ENCODE peak calls at places on chromosomes 4 and X, in six cellular contexts. Z is CD8-positive, alpha-beta T cell; I is lower leg skin; A is tibial nerve; Q is AG10803; D is esophagus muscularis mucosa. H is an unnamed sample.

GRCh38 chr4:173056708-173057107 is 111.9 kb upstream of the GALNT7 start:
- DNase-seq in A (no peak), I (no peak), Q (no peak), D (no peak), Z (no peak), H (no peak)

GRCh38 chrX:104254442-104255115 is at the start of gene ESX1:
- DNase-seq in A (no peak), Z (no peak), I (no peak), Q (peak; percentile 0), D (no peak), H (peak; percentile 12)

GRCh38 chrX:134801267-134801666 is 143.0 kb upstream of the PLAC1 start:
- DNase-seq in A (no peak), I (no peak), D (no peak), Z (no peak), Q (no peak), H (no peak)

GRCh38 chr4:112889619-112890294 is 159.7 kb upstream of the ANK2 start:
- DNase-seq in I (no peak), Z (no peak), D (no peak), A (peak; percentile 52), Q (peak; percentile 94), H (peak; percentile 61)

GRCh38 chr4:151165205-151166000 is 66.0 kb downstream of the RPS3A start:
- DNase-seq in I (no peak), Q (no peak), A (no peak), Z (no peak), D (no peak), H (peak; percentile 21)

GRCh38 chr4:186081202-186081807 is 12.3 kb downstream of the TLR3 start:
- DNase-seq in I (no peak), Q (no peak), D (no peak), A (no peak), Z (no peak), H (no peak)

GRCh38 chr4:100738388-100739165 is 220.8 kb upstream of the EMCN start:
- DNase-seq in A (peak; percentile 16), D (no peak), Z (no peak), Q (peak; percentile 68), I (no peak), H (peak; percentile 73)

GRCh38 chrX:45715787-45716186 is 515.1 kb upstream of the DIPK2B start:
- DNase-seq in I (no peak), Z (no peak), D (no peak), Q (peak; percentile 52), A (no peak), H (peak; percentile 28)

GRCh38 chr4:84647307-84647884 is 64.5 kb downstream of the CDS1 start:
- DNase-seq in Z (no peak), Q (peak; percentile 4), I (no peak), D (no peak), A (no peak), H (peak; percentile 84)

GRCh38 chr4:108611360-108611759 is 9.0 kb upstream of the RPL34 start:
- DNase-seq in D (no peak), A (no peak), I (no peak), Q (peak; percentile 23), Z (no peak), H (peak; percentile 48)

GRCh38 chrX:55118574-55118973 is 29.8 kb downstream of the PAGE2 start:
- DNase-seq in I (no peak), D (no peak), Z (no peak), Q (no peak), A (no peak), H (no peak)

GRCh38 chrX:69305333-69306062 is 140.2 kb upstream of the PJA1 start:
- DNase-seq in Z (no peak), I (no peak), D (no peak), Q (no peak), A (no peak), H (no peak)

GRCh38 chr4:3434891-3435683 is 6.7 kb upstream of the HGFAC start:
- DNase-seq in D (no peak), Z (no peak), A (no peak), Q (no peak), I (no peak), H (peak; percentile 13)

GRCh38 chrX:68991691-68992345 is 163.0 kb downstream of the EFNB1 start:
- DNase-seq in A (no peak), D (peak; percentile 74), Z (no peak), I (peak; percentile 9), Q (no peak), H (no peak)

GRCh38 chr4:15521442-15522039 is 51.9 kb downstream of the CC2D2A start:
- DNase-seq in Q (peak; percentile 21), Z (no peak), I (no peak), A (no peak), D (no peak), H (peak; percentile 60)

GRCh38 chrX:44344194-44344593 is 722 bp upstream of the EFHC2 start:
- DNase-seq in A (peak; percentile 4), Q (no peak), I (no peak), Z (peak; percentile 72), D (no peak), H (no peak)

GRCh38 chr4:115145393-115146160 is 32.2 kb upstream of the NDST4 start:
- DNase-seq in D (no peak), I (no peak), Z (no peak), Q (no peak), A (no peak), H (no peak)

GRCh38 chr4:94175553-94176260 is 32.0 kb upstream of the SMARCAD1 start:
- DNase-seq in Q (no peak), Z (no peak), D (no peak), I (no peak), A (no peak), H (no peak)

GRCh38 chr4:98686847-98687246 is 28.4 kb upstream of the TSPAN5 start:
- DNase-seq in D (peak; percentile 4), Q (no peak), Z (no peak), A (no peak), I (no peak), H (no peak)

GRCh38 chr4:182807841-182808548 is 109.2 kb downstream of the DCTD start:
- DNase-seq in Z (no peak), I (no peak), Q (no peak), D (no peak), A (no peak), H (no peak)

GRCh38 chr4:8778301-8778700 is 93.3 kb downstream of the HMX1 start:
- DNase-seq in I (no peak), Q (no peak), Z (no peak), A (no peak), D (no peak), H (no peak)

GRCh38 chr4:5018096-5018495 is 1.2 kb downstream of the CYTL1 start:
- DNase-seq in A (no peak), I (no peak), Z (no peak), Q (no peak), D (no peak), H (peak; percentile 48)

GRCh38 chr4:182643801-182644311 is 273.3 kb downstream of the DCTD start:
- DNase-seq in Q (peak; percentile 90), A (no peak), D (no peak), Z (no peak), I (no peak), H (peak; percentile 93)

GRCh38 chr4:168743576-168743975 is 246.7 kb downstream of the PALLD start:
- DNase-seq in I (no peak), D (no peak), A (no peak), Q (peak; percentile 36), Z (no peak), H (peak; percentile 89)

GRCh38 chrX:67044029-67044653 is 405.3 kb upstream of the EDA2R start:
- DNase-seq in D (no peak), A (no peak), I (no peak), Q (no peak), Z (no peak), H (no peak)

GRCh38 chr4:29970626-29971025 is 749.5 kb upstream of the PCDH7 start:
- DNase-seq in Q (no peak), D (no peak), A (no peak), I (no peak), Z (no peak), H (no peak)

GRCh38 chrX:10636337-10636736 is 16.0 kb upstream of the MID1 start:
- DNase-seq in Z (no peak), A (peak; percentile 30), I (no peak), Q (peak; percentile 59), D (no peak), H (peak; percentile 73)

GRCh38 chr4:145069361-145069760 is 28.6 kb downstream of the ANAPC10 start:
- DNase-seq in D (no peak), A (no peak), Z (no peak), Q (peak; percentile 62), I (no peak), H (peak; percentile 70)

GRCh38 chr4:159281781-159282180 is 178.9 kb downstream of the RAPGEF2 start:
- DNase-seq in D (no peak), Q (no peak), Z (no peak), I (no peak), A (no peak), H (no peak)

GRCh38 chrX:39258331-39258730 is 457.1 kb downstream of the MID1IP1 start:
- DNase-seq in Q (peak; percentile 16), D (no peak), Z (no peak), I (no peak), A (no peak), H (peak; percentile 2)

GRCh38 chr4:183757105-183757504 is 98.0 kb downstream of the TRAPPC11 start:
- DNase-seq in Z (no peak), Q (no peak), I (no peak), A (no peak), D (no peak), H (no peak)

GRCh38 chrX:48806088-48806487 is 4.2 kb downstream of the HDAC6 start:
- DNase-seq in I (no peak), D (no peak), Z (no peak), A (no peak), Q (no peak), H (peak; percentile 12)
- TF ChIP-seq CTCF in I (no peak), D (no peak), Z (no peak), A (no peak), Q (no peak), H (peak; percentile 12)

GRCh38 chr4:6658204-6658585 is 17.7 kb downstream of the MRFAP1 start:
- DNase-seq in Z (no peak), I (no peak), Q (no peak), D (no peak), A (no peak), H (no peak)
- H3K4me3 ChIP-seq in Z (peak overlapping the region; percentile 43), I (no peak overlapping the region), Q (no peak overlapping the region), D (peak overlapping the region; percentile 52), A (peak overlapping the region; percentile 38), H (peak overlapping the region; percentile 49)

DNA sequence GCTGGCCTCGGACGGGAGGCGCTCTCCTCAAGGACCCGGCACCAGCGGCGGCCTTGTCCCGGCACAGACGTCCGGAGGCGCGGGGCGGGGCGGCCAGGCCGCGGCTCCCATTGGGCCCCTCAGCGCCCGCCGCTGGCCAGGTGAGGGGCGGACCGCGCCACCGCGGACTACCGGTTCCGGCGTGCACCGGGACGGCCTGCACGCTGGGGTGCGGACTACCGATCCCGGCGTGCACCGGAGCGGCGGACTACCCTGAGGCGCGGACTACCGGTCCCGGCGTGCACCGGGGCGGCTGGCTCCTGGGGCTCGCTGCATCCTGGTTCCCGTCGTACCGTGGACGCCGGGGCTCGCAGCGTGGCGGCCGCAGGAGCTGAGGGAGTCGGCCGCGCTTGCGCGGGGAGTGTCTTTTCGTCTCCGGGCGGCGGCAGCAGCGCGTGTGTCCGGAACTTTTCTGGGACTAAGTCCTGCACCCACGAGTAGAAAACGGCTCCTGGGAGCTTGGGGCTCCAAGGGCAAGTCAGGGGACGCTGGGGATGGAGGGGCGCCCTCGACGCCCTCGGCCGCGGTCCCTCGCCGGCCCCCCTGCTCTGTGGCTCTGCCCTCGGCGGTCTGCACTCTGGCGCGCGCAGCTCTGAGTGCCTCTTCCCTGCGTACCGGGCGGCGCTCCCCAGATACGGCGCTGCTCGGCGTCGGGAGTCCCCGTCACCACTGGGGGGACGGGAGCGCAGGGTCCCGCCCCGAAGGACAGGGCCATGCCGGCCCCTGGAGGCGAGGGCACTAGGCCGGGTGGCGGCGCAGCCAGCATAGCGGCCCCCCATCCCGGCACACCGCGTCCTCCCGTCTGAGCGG is at the start of gene LETM1:
- DNase-seq in A (peak; percentile 83), I (peak; percentile 99), D (peak; percentile 97), Q (peak; percentile 96), Z (peak; percentile 95), H (peak; percentile 98)
- TF ChIP-seq CTCF in A (peak; percentile 5), I (no peak), D (peak; percentile 21), Q (peak; percentile 10), Z (no peak), H (peak; percentile 4)

GRCh38 chr4:124633285-124633941 is 79.1 kb downstream of the ANKRD50 start:
- DNase-seq in D (no peak), A (no peak), Z (no peak), Q (no peak), I (no peak), H (no peak)
- H3K4me3 ChIP-seq in D (no peak overlapping the region), A (no peak overlapping the region), Z (no peak overlapping the region), Q (no peak overlapping the region), I (no peak overlapping the region), H (no peak overlapping the region)